ENCODE peak calls at places on chromosomes 11 and 22, in eight cellular contexts. M is NCI-H1417; H is stimulated activated CD8-positive, alpha-beta memory T cell treated with anti-CD3 and anti-CD28 coated beads, Interleukin-4, amount 100 ng/mL, for 1 hour; G is gastrocnemius medialis; V is stimulated activated CD4-positive, alpha-beta T cell treated with anti-CD3 and anti-CD28 coated beads, Interleukin-2, amount 100 ng/mL, for 24 hours; Y is astrocyte of the cerebellum; B is WTC11; S is stomach. N is an unnamed sample.

GRCh38 chr11:71197096-71197495 is 55.3 kb downstream of the SHANK2 start:
- DNase-seq in M (no peak), H (no peak), G (no peak), V (no peak), Y (no peak), B (no peak), S (no peak), N (no peak)

GRCh38 chr11:128279861-128280260 is 307.5 kb downstream of the ETS1 start:
- DNase-seq in M (no peak), H (no peak), G (no peak), V (no peak), Y (no peak), B (no peak), S (no peak), N (no peak)

GRCh38 chr11:132334769-132335280 is 964.4 kb downstream of the NTM start:
- DNase-seq in M (no peak), H (no peak), G (no peak), V (no peak), Y (no peak), B (no peak), S (no peak), N (no peak)

GRCh38 chr11:88102595-88102929 is 72.7 kb downstream of the RAB38 start:
- DNase-seq in M (no peak), H (no peak), G (no peak), V (no peak), Y (no peak), B (no peak), S (no peak), N (no peak)

GRCh38 chr11:123246749-123247497 is 51.9 kb upstream of the CLMP start:
- DNase-seq in M (peak; percentile 90), H (peak; percentile 58), G (peak; percentile 45), V (peak; percentile 87), Y (peak; percentile 64), B (peak; percentile 90), S (peak; percentile 83), N (peak; percentile 90)

GRCh38 chr11:72007089-72007476 is 8.4 kb downstream of the IL18BP start:
- DNase-seq in M (no peak), H (no peak), G (no peak), V (no peak), Y (no peak), B (no peak), S (no peak), N (no peak)

GRCh38 chr22:43181321-43182076 is 5.4 kb downstream of the TTLL12 start:
- DNase-seq in M (no peak), H (no peak), G (no peak), V (no peak), Y (no peak), B (no peak), S (no peak), N (no peak)

GRCh38 chr22:36454916-36455570 is 26.4 kb downstream of the TXN2 start:
- DNase-seq in M (peak; percentile 93), H (peak; percentile 94), G (peak; percentile 77), V (peak; percentile 94), Y (peak; percentile 67), B (peak; percentile 98), S (peak; percentile 97), N (peak; percentile 99)

GRCh38 chr22:48511211-48511610 is 1316.5 kb downstream of the BRD1 start:
- DNase-seq in M (no peak), H (no peak), G (no peak), V (no peak), Y (no peak), B (no peak), S (no peak), N (no peak)

GRCh38 chr11:44624761-44625221 is 59.3 kb downstream of the CD82 start:
- DNase-seq in M (no peak), H (no peak), G (no peak), V (peak; percentile 20), Y (no peak), B (no peak), S (peak; percentile 13), N (no peak)

GRCh38 chr11:16153951-16154350 is 202.4 kb downstream of the SOX6 start:
- DNase-seq in M (no peak), H (no peak), G (no peak), V (no peak), Y (no peak), B (no peak), S (no peak), N (no peak)

GRCh38 chr22:44144046-44144569 is 36.6 kb upstream of the PARVG start:
- DNase-seq in M (no peak), H (no peak), G (no peak), V (no peak), Y (no peak), B (no peak), S (no peak), N (no peak)

GRCh38 chr11:101907826-101908225 is 7.0 kb upstream of the CEP126 start:
- DNase-seq in M (no peak), H (no peak), G (no peak), V (no peak), Y (no peak), B (no peak), S (no peak), N (no peak)

GRCh38 chr22:47647181-47647580 is 884.7 kb downstream of the TBC1D22A start:
- DNase-seq in M (no peak), H (no peak), G (no peak), V (no peak), Y (no peak), B (no peak), S (no peak), N (no peak)

GRCh38 chr11:129937592-129938238 is 42.3 kb upstream of the NFRKB start:
- DNase-seq in M (peak; percentile 57), H (no peak), G (no peak), V (no peak), Y (peak; percentile 23), B (no peak), S (no peak), N (no peak)

GRCh38 chr11:88367310-88367709 is 29.8 kb upstream of the CTSC start:
- DNase-seq in M (no peak), H (no peak), G (no peak), V (no peak), Y (no peak), B (no peak), S (no peak), N (no peak)